ENCODE peak calls at places on chromosome 19, in five cellular contexts. Z, N, W, O and U are unnamed samples.

GRCh38 chr19:917323-918151 is at the start of gene KISS1R:
- DNase-seq in W (no peak), N (peak), Z (peak), O (peak), U (peak)

GRCh38 chr19:54560881-54561385 is 12.7 kb upstream of the LILRA2 start:
- DNase-seq in O (no peak), W (no peak), Z (no peak), N (no peak), U (no peak)

GRCh38 chr19:15109768-15110417 is 2.7 kb downstream of the SYDE1 start:
- DNase-seq in Z (peak), N (no peak), W (no peak), O (no peak), U (no peak)

GRCh38 chr19:19033426-19034203 is at the start of the genes ARMC6 and SUGP2:
- DNase-seq in W (peak), Z (peak), N (peak), O (peak), U (peak)

GRCh38 chr19:13024126-13024957 is 29.1 kb downstream of the NFIX start:
- DNase-seq in Z (no peak), N (peak), W (no peak), O (no peak), U (no peak)

GRCh38 chr19:41416194-41416674 is 10.9 kb downstream of the B3GNT8 start:
- DNase-seq in Z (no peak), O (no peak), W (no peak), N (no peak), U (no peak)

GRCh38 chr19:30276312-30276884 is 95.8 kb upstream of the ZNF536 start:
- DNase-seq in O (no peak), Z (no peak), N (no peak), W (no peak), U (no peak)

GRCh38 chr19:48102870-48103751 is 7.5 kb downstream of the PLA2G4C start:
- DNase-seq in W (no peak), Z (peak), N (peak), O (peak), U (peak)

GRCh38 chr19:1079566-1080111 is 12.7 kb downstream of the ARHGAP45 start:
- DNase-seq in O (no peak), Z (peak), N (no peak), W (no peak), U (no peak)

GRCh38 chr19:44277331-44277730 is 17.6 kb downstream of the ZNF233 start:
- DNase-seq in Z (no peak), N (no peak), O (no peak), W (no peak), U (no peak)

DNA sequence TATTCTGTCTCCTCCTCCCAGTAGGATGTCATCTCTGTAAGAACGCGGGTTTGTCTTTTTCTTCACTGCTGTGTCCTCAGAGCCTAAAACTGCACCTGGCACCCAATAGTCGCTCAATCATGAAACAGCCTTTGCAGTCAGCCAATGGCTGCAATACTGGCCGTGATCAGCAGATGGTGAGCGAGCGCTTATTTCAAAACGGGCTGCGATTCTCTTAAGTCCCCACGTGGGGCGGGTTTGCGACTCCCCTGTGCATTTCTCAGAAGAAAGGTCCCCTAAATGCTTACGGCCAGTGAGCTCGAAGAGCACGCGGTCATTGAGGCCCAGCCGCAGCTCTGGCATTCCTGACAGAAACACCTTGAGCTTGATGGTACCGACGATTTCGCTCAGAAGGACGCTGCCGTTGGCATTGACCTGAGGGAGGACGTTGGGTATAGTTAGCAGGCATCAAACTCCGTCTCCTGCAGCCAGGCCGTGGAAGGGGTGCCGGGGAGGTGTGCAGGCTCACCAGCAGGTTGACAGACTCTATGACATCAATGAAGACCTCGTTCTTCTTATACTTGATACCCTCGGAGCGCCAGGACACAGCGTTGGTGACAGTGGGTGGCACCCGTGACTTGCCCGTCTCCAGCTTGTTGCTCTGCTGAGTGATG is 6.0 kb downstream of the AP1M2 start:
- DNase-seq in W (no peak), N (peak), Z (peak), O (peak), U (peak)
- TF ChIP-seq RCOR1 in W (no peak), N (no peak), Z (no peak), O (peak), U (no peak)

GRCh38 chr19:2385053-2385721 is 25.1 kb downstream of the TMPRSS9 start:
- DNase-seq in Z (peak), O (peak), N (peak), W (no peak), U (peak)
- TF ChIP-seq RCOR1 in Z (no peak), O (peak), N (no peak), W (no peak), U (no peak)

DNA sequence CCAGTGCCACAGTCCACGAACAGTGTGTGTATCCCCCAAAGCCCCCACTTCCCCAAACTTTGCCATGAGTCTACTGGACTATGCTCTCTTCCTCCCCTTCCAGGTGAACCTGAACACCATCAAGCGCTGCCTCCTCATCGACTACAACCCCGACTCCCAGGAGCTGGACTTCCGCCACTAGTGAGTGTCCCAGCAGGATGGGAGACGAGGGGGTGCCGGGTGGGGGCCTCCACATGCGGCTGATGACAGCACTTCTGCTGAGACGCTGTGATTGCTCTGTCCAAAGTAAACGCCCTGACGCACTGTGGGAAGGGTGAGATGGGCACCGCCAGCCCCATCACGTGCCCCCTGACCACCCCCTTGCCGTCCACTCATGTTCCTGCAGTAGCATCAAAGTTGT is 2.0 kb upstream of the P2RY11 start:
- DNase-seq in O (no peak), N (no peak), W (no peak), Z (no peak), U (no peak)
- TF ChIP-seq RCOR1 in O (no peak), N (no peak), W (no peak), Z (no peak), U (no peak)

GRCh38 chr19:5356428-5356827 is 15.8 kb upstream of the PTPRS start:
- DNase-seq in O (no peak), W (no peak), Z (no peak), N (no peak), U (no peak)

GRCh38 chr19:5355693-5356092 is 15.1 kb upstream of the PTPRS start:
- DNase-seq in N (no peak), O (no peak), Z (no peak), W (no peak), U (no peak)

GRCh38 chr19:5357584-5357983 is 17.0 kb upstream of the PTPRS start:
- DNase-seq in W (no peak), O (no peak), Z (no peak), N (no peak), U (no peak)

GRCh38 chr19:5358173-5358800 is 17.7 kb upstream of the PTPRS start:
- DNase-seq in O (peak), W (no peak), N (peak), Z (peak), U (peak)

GRCh38 chr19:5356918-5357317 is 16.3 kb upstream of the PTPRS start:
- DNase-seq in W (no peak), Z (no peak), N (no peak), O (no peak), U (no peak)
- TF ChIP-seq RCOR1 in W (no peak), Z (no peak), N (no peak), O (no peak), U (no peak)

GRCh38 chr19:31491246-31491645 is 142.0 kb upstream of the TSHZ3 start:
- DNase-seq in W (no peak), O (no peak), Z (no peak), N (no peak), U (no peak)
- TF ChIP-seq RCOR1 in W (no peak), O (no peak), Z (no peak), N (no peak), U (no peak)

GRCh38 chr19:33108161-33108560 is 23.8 kb upstream of the WDR88 start:
- DNase-seq in Z (no peak), O (no peak), N (no peak), W (no peak), U (no peak)
- TF ChIP-seq RCOR1 in Z (no peak), O (no peak), N (no peak), W (no peak), U (no peak)

GRCh38 chr19:11693505-11694499 is 44.9 kb downstream of the ZNF823 start:
- DNase-seq in N (peak), O (no peak), Z (peak), W (no peak), U (no peak)

GRCh38 chr19:11694533-11695439 is 44.0 kb downstream of the ZNF823 start:
- DNase-seq in N (peak), O (peak), Z (peak), W (peak), U (no peak)

GRCh38 chr19:11698231-11698630 is 40.5 kb downstream of the ZNF823 start:
- DNase-seq in W (no peak), O (no peak), N (no peak), Z (no peak), U (no peak)

GRCh38 chr19:11697284-11697855 is 41.4 kb downstream of the ZNF823 start:
- DNase-seq in W (no peak), O (no peak), Z (no peak), N (no peak), U (no peak)

GRCh38 chr19:11692127-11692790 is 46.5 kb downstream of the ZNF823 start:
- DNase-seq in Z (no peak), N (no peak), O (no peak), W (no peak), U (no peak)
- TF ChIP-seq RCOR1 in Z (no peak), N (no peak), O (no peak), W (no peak), U (no peak)

DNA sequence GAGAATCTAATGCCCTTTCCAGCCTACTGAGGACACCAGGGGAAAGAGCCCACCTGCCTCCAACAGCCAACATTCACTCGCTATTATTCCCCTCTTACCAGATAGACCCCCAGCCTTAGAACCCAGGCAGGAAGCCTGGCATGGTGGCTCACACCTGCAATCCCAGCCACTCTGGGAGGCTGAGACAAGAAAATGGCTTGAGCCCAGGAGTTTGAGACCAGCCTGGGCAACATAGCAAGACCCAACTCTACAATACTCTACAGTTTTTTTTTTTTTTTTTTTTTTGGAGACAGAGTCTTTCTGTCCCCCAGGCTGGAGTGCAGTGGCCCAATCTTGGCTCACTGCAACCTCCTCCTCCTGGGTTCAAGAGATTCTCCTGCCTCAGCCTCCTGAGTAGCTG is 3.5 kb upstream of the LMNB2 start:
- DNase-seq in N (no peak), Z (no peak), O (no peak), W (no peak), U (no peak)
- TF ChIP-seq RCOR1 in N (no peak), Z (no peak), O (no peak), W (no peak), U (no peak)